ENCODE peak calls at places on chromosomes 5 and 9, in five cellular contexts. F is frontal cortex; G is T-helper 2 cell; H is NCI-H526 treated with DMSO at 0.1 percent for 48 hours; M is stimulated activated CD8-positive, alpha-beta memory T cell treated with anti-CD3 and anti-CD28 coated beads, Interleukin-12 subunit alpha, Interleukin-12 subunit beta, amount 100 ng/mL, for 1 hour. Q is an unnamed sample.
A peak's percentile ranks its signal among the peaks of the same experiment; 100 is the strongest.

GRCh38 chr9:133877967-133878366 is 114.2 kb downstream of the VAV2 start:
- DNase-seq in F (no peak), G (no peak), H (no peak), M (no peak), Q (no peak)

GRCh38 chr5:6362846-6363245 is 15.5 kb downstream of the MED10 start:
- DNase-seq in F (no peak), G (no peak), H (no peak), M (no peak), Q (no peak)

GRCh38 chr9:92425578-92425977 is 1.3 kb upstream of the OMD start:
- DNase-seq in F (no peak), G (no peak), H (no peak), M (no peak), Q (no peak)

GRCh38 chr5:16464664-16465543 is 696 bp downstream of the ZNF622 start:
- DNase-seq in F (no peak), G (no peak), H (no peak), M (no peak), Q (no peak)

GRCh38 chr9:138077898-138078540 is 200.4 kb downstream of the CACNA1B start:
- DNase-seq in F (no peak), G (no peak), H (no peak), M (no peak), Q (no peak)

GRCh38 chr5:141402553-141403328 is at the start of gene PCDHGA9:
- DNase-seq in F (no peak), G (no peak), H (no peak), M (no peak), Q (no peak)

GRCh38 chr9:121354141-121354540 is 15.9 kb downstream of the STOM start:
- DNase-seq in F (no peak), G (no peak), H (no peak), M (no peak), Q (no peak)

GRCh38 chr5:40171971-40172370 is 507.7 kb upstream of the PTGER4 start:
- DNase-seq in F (no peak), G (no peak), H (no peak), M (no peak), Q (no peak)

GRCh38 chr9:948497-948896 is 28.0 kb upstream of the DMRT3 start:
- DNase-seq in F (no peak), G (no peak), H (no peak), M (no peak), Q (no peak)

GRCh38 chr9:104927912-104928740 is at the start of gene ABCA1:
- DNase-seq in F (peak; percentile 88), G (peak; percentile 67), H (peak; percentile 47), M (peak; percentile 21), Q (peak; percentile 75)